ENCODE peak calls at places on chromosome 5, in six cellular contexts. C is GM23248; O is adrenal gland; Y is activated T-helper 9 cell treated with anti-CD3 and anti-CD28 coated beads, Interleukin-2, amount 50 U/mL, for 16 hours; X is H7; K is NCI-H1092. L is an unnamed sample.
A peak's percentile ranks its signal among the peaks of the same experiment; 100 is the strongest.

GRCh38 chr5:149811453-149811852 is 81.3 kb downstream of the PPARGC1B start:
- DNase-seq in C (no peak), O (no peak), Y (no peak), X (no peak), K (no peak), L (no peak)

GRCh38 chr5:177997319-177997670 is 1.3 kb upstream of the PROP1 start:
- DNase-seq in C (peak; percentile 36), O (no peak), Y (no peak), X (no peak), K (no peak), L (peak; percentile 39)

GRCh38 chr5:91541696-91542095 is 158.6 kb upstream of the ARRDC3 start:
- DNase-seq in C (peak; percentile 44), O (no peak), Y (no peak), X (no peak), K (no peak), L (peak; percentile 76)

GRCh38 chr5:56147679-56148230 is 85.4 kb downstream of the ANKRD55 start:
- DNase-seq in C (no peak), O (no peak), Y (no peak), X (no peak), K (no peak), L (no peak)

GRCh38 chr5:179303801-179304200 is 41.5 kb downstream of the ADAMTS2 start:
- DNase-seq in C (no peak), O (no peak), Y (no peak), X (no peak), K (no peak), L (no peak)

GRCh38 chr5:56601641-56602071 is 213.7 kb upstream of the MAP3K1 start:
- DNase-seq in C (no peak), O (no peak), Y (no peak), X (no peak), K (no peak), L (no peak)

GRCh38 chr5:14108170-14108996 is 34.8 kb upstream of the TRIO start:
- DNase-seq in C (peak; percentile 93), O (peak; percentile 75), Y (no peak), X (peak; percentile 70), K (peak; percentile 24), L (peak; percentile 54)

GRCh38 chr5:134020188-134020587 is 15.4 kb upstream of the VDAC1 start:
- DNase-seq in C (no peak), O (no peak), Y (no peak), X (no peak), K (no peak), L (no peak)

GRCh38 chr5:95148453-95148852 is 136.4 kb downstream of the MCTP1 start:
- DNase-seq in C (no peak), O (no peak), Y (no peak), X (no peak), K (no peak), L (no peak)

GRCh38 chr5:179820127-179820482 is 600 bp upstream of the SQSTM1 start:
- DNase-seq in C (peak; percentile 38), O (no peak), Y (no peak), X (no peak), K (no peak), L (peak; percentile 57)

L was measured in RKO.